ENCODE peak calls at places on chromosomes 4 and X, in nine cellular contexts. G is epithelial cell of esophagus, N is A549, L is psoas muscle, E is neural crest cell, R is heart left ventricle, P is A673, U is AG09319, V is choroid plexus epithelial cell. H is an unnamed sample.

GRCh38 chrX:13285693-13286092 is 34.2 kb downstream of the ATXN3L start:
- DNase-seq in U (no peak), G (no peak), L (no peak), R (no peak), P (no peak), E (no peak), V (no peak), N (no peak), H (no peak)

GRCh38 chr4:80171251-80171650 is 26.1 kb upstream of the PRDM8 start:
- DNase-seq in P (no peak), L (no peak), E (no peak), V (peak), U (no peak), G (peak), N (no peak), R (no peak), H (no peak)

GRCh38 chr4:56241500-56241899 is 145.8 kb downstream of the AASDH start:
- DNase-seq in L (no peak), E (no peak), V (no peak), N (no peak), P (no peak), R (no peak), G (no peak), U (no peak), H (peak)

GRCh38 chr4:159376289-159376688 is 273.4 kb downstream of the RAPGEF2 start:
- DNase-seq in G (no peak), U (no peak), P (no peak), R (no peak), V (no peak), L (no peak), E (no peak), N (no peak), H (no peak)

GRCh38 chrX:17597836-17598434 is 139.4 kb upstream of the SCML1 start:
- DNase-seq in G (no peak), P (peak), L (peak), N (no peak), E (no peak), U (no peak), R (peak), V (peak), H (no peak)

GRCh38 chr4:39908284-39908683 is 69.4 kb downstream of the PDS5A start:
- DNase-seq in P (no peak), G (no peak), V (peak), U (no peak), R (no peak), N (no peak), E (no peak), L (no peak), H (no peak)

GRCh38 chr4:75985116-75985515 is 5.6 kb downstream of the SDAD1 start:
- DNase-seq in V (peak), G (peak), L (no peak), P (no peak), E (no peak), R (no peak), N (no peak), U (peak), H (no peak)

GRCh38 chr4:146342600-146343192 is 128.4 kb downstream of the REELD1 start:
- DNase-seq in U (no peak), P (peak), G (peak), L (no peak), N (peak), E (peak), R (no peak), V (peak), H (no peak)

GRCh38 chr4:125676583-125676982 is 361.8 kb downstream of the FAT4 start:
- DNase-seq in E (no peak), G (no peak), U (no peak), P (no peak), R (no peak), V (no peak), L (no peak), N (no peak), H (no peak)

GRCh38 chr4:16140520-16141249 is 56.9 kb upstream of the PROM1 start:
- DNase-seq in G (peak), P (no peak), R (no peak), E (no peak), L (no peak), N (no peak), V (peak), U (peak), H (peak)

GRCh38 chr4:155960522-155960921 is 6.9 kb upstream of the CTSO start:
- DNase-seq in P (no peak), R (no peak), U (peak), L (no peak), V (peak), E (no peak), N (no peak), G (peak), H (no peak)

GRCh38 chrX:136708348-136708747 is 60.4 kb downstream of the CD40LG start:
- DNase-seq in G (peak), V (peak), U (no peak), E (no peak), L (no peak), P (peak), N (peak), R (no peak), H (no peak)

GRCh38 chr4:121070696-121071639 is 1.4 kb downstream of the NDNF start:
- DNase-seq in V (peak), L (peak), E (peak), R (peak), P (peak), U (no peak), N (peak), G (peak), H (peak)

GRCh38 chr4:169256101-169256612 is 14.6 kb downstream of the SH3RF1 start:
- DNase-seq in U (no peak), E (no peak), P (no peak), L (no peak), V (no peak), R (no peak), G (peak), N (no peak), H (no peak)

GRCh38 chr4:54781771-54782170 is 124.0 kb downstream of the KIT start:
- DNase-seq in L (no peak), R (peak), G (no peak), N (no peak), E (no peak), U (no peak), V (no peak), P (no peak), H (no peak)

GRCh38 chr4:25347971-25348370 is 29.1 kb upstream of the ANAPC4 start:
- DNase-seq in U (no peak), R (no peak), L (no peak), P (no peak), N (no peak), G (no peak), E (no peak), V (no peak), H (no peak)

GRCh38 chr4:15577508-15577907 is 77.6 kb downstream of the FBXL5 start:
- DNase-seq in R (no peak), G (no peak), E (no peak), U (no peak), P (no peak), V (peak), N (no peak), L (no peak), H (no peak)

GRCh38 chrX:41802958-41803357 is 79.0 kb downstream of the GPR82 start:
- DNase-seq in U (no peak), L (no peak), V (no peak), E (no peak), R (no peak), P (peak), N (no peak), G (peak), H (no peak)

GRCh38 chrX:101370888-101371504 is 15.0 kb downstream of the BTK start:
- DNase-seq in R (no peak), U (no peak), L (no peak), P (no peak), G (no peak), E (no peak), V (no peak), N (no peak), H (no peak)

GRCh38 chr4:105164548-105164947 is 17.9 kb downstream of the TET2 start:
- DNase-seq in L (no peak), U (no peak), R (no peak), E (no peak), V (no peak), P (no peak), G (no peak), N (no peak), H (no peak)

GRCh38 chr4:168812806-168813205 is 197.2 kb downstream of the CBR4 start:
- DNase-seq in E (no peak), L (no peak), P (no peak), V (no peak), N (no peak), U (no peak), R (no peak), G (no peak), H (no peak)

GRCh38 chr4:72418458-72418857 is 150.6 kb downstream of the ADAMTS3 start:
- DNase-seq in U (peak), V (peak), G (peak), P (peak), E (no peak), R (peak), L (peak), N (no peak), H (no peak)

GRCh38 chr4:47717173-47717572 is 120.7 kb downstream of the CORIN start:
- DNase-seq in P (no peak), E (no peak), V (no peak), G (no peak), N (no peak), L (no peak), U (no peak), R (no peak), H (no peak)

GRCh38 chr4:3605491-3605890 is 73.3 kb upstream of the LRPAP1 start:
- DNase-seq in R (no peak), V (no peak), P (no peak), E (no peak), G (no peak), U (no peak), L (no peak), N (no peak), H (no peak)

GRCh38 chr4:152102184-152103000 is 341.6 kb upstream of the GATB start:
- DNase-seq in N (no peak), U (no peak), R (no peak), E (no peak), L (no peak), G (peak), P (no peak), V (no peak), H (peak)

GRCh38 chrX:18886005-18886343 is 97.9 kb downstream of the PHKA2 start:
- DNase-seq in G (no peak), U (no peak), P (no peak), R (no peak), E (no peak), L (no peak), N (no peak), V (no peak), H (no peak)

GRCh38 chr4:183249854-183250253 is 70.2 kb downstream of the CLDN22 start:
- DNase-seq in P (peak), L (no peak), E (no peak), R (no peak), U (no peak), N (peak), G (peak), V (peak), H (peak)

GRCh38 chrX:54181196-54181953 is 1.7 kb downstream of the FAM120C start:
- DNase-seq in G (peak), U (no peak), R (no peak), P (peak), V (peak), L (no peak), E (no peak), N (no peak), H (no peak)

GRCh38 chr4:183746305-183747229 is 87.5 kb downstream of the TRAPPC11 start:
- DNase-seq in V (no peak), P (no peak), N (no peak), E (no peak), G (peak), U (no peak), L (peak), R (no peak), H (no peak)

GRCh38 chrX:18938710-18939109 is 45.2 kb downstream of the PHKA2 start:
- DNase-seq in N (no peak), L (no peak), U (no peak), V (peak), P (peak), R (no peak), G (peak), E (no peak), H (no peak)

GRCh38 chrX:97673135-97673534 is 789.4 kb downstream of the RPA4 start:
- DNase-seq in L (no peak), P (no peak), R (no peak), E (no peak), G (no peak), V (no peak), U (no peak), N (no peak), H (no peak)

GRCh38 chrX:97389761-97390192 is 506.1 kb downstream of the RPA4 start:
- DNase-seq in E (no peak), P (no peak), U (peak), V (peak), R (no peak), N (no peak), L (no peak), G (peak), H (no peak)

GRCh38 chr4:4386736-4387392 is at the start of gene NSG1:
- DNase-seq in G (peak), E (peak), R (no peak), U (no peak), V (peak), N (no peak), L (peak), P (peak), H (no peak)

GRCh38 chr4:139562067-139562684 is 6.2 kb upstream of the SETD7 start:
- DNase-seq in G (no peak), R (no peak), E (no peak), N (no peak), U (no peak), V (no peak), P (no peak), L (no peak), H (no peak)

GRCh38 chr4:33262809-33263208 is 2542.6 kb downstream of the PCDH7 start:
- DNase-seq in E (no peak), G (peak), U (no peak), V (peak), P (no peak), N (peak), R (no peak), L (no peak), H (no peak)

GRCh38 chr4:174084981-174085380 is 198.5 kb downstream of the FBXO8 start:
- DNase-seq in U (no peak), R (no peak), G (no peak), V (no peak), N (no peak), P (no peak), L (no peak), E (no peak), H (no peak)

GRCh38 chr4:98932539-98932938 is 3.6 kb upstream of the EIF4E start:
- DNase-seq in G (peak), E (no peak), U (no peak), L (no peak), P (no peak), N (no peak), R (no peak), V (no peak), H (no peak)

GRCh38 chr4:498328-498919 is 532 bp downstream of the ZNF721 start:
- DNase-seq in G (no peak), L (no peak), E (no peak), R (no peak), U (no peak), P (no peak), V (peak), N (no peak), H (no peak)

GRCh38 chrX:26411045-26411444 is 195.1 kb downstream of the MAGEB5 start:
- DNase-seq in U (no peak), L (no peak), V (no peak), R (no peak), G (peak), E (no peak), P (no peak), N (no peak), H (no peak)

GRCh38 chr4:114811564-114812360 is 213.2 kb downstream of the UGT8 start:
- DNase-seq in L (no peak), V (no peak), R (no peak), U (no peak), G (peak), E (no peak), P (peak), N (no peak), H (no peak)

GRCh38 chr4:114807357-114807756 is 208.8 kb downstream of the UGT8 start:
- DNase-seq in N (no peak), P (no peak), U (no peak), G (no peak), V (no peak), R (no peak), L (no peak), E (no peak), H (no peak)

DNA sequence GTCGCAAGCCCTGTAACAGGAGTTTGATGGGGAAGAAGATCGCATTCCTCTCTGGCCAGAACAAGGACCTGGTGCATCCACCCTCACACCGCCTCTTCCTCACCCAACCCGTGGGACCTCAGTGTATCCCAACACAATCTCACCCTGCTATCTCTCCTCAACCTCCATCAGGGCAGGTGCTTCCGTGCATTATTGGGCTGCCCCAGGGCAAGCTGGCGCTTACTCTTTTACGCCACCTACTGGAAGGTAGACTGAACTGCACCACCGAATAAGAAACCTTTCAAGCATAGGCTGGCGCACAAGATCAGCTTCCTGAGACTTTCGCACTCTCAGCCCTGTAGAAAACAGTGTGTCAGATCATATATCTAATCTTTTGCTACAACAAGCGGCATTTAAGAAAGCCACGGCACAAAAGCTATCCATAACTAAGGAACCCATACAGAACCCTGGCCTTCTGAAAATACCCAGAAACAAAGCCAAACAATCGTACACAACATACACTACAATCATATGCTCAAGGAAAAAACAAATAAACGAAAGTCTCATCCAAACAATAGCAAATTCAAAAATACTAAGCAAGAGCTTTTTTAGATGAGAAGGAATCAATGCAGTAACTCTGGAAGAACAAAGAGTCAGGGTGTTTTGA is 209.3 kb downstream of the UGT8 start:
- DNase-seq in P (peak), U (no peak), V (peak), N (peak), E (no peak), R (no peak), G (peak), L (no peak), H (peak)
- TF ChIP-seq CTCF in P (peak), U (peak), V (peak), N (peak), E (peak), R (peak), G (peak), L (peak), H (peak)

GRCh38 chr4:177380730-177381287 is 61.4 kb downstream of the AGA start:
- DNase-seq in E (no peak), P (peak), L (no peak), U (no peak), G (peak), R (no peak), N (peak), V (no peak), H (no peak)
- TF ChIP-seq CTCF in E (no peak), P (peak), L (no peak), U (no peak), G (peak), R (no peak), N (peak), V (peak), H (no peak)

DNA sequence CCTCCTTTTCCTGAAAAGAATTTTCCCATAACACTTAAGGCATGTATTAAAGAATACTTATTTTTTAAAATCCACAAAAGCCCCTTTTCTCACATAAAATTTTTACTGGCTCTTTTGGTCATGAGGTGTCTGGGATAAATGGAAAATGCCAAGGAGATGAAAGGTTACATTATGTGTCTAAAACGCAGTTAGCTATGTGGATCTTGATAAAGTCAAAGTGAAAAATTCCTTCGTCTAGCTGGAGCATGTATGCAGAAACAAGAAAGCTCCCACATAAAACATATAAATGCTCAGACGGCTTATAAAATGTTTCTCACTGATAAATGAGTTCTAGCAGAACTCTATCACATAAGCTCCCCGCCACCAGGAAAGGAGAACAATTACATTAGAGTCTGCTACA is 83.8 kb downstream of the TBC1D9 start:
- DNase-seq in R (no peak), E (no peak), L (no peak), G (no peak), P (no peak), U (no peak), V (no peak), N (no peak), H (no peak)
- TF ChIP-seq CTCF in R (no peak), E (no peak), L (no peak), G (no peak), P (no peak), U (no peak), V (no peak), N (no peak), H (no peak)

GRCh38 chrX:107537815-107538214 is 88.4 kb downstream of the FRMPD3 start:
- DNase-seq in R (no peak), U (no peak), V (peak), P (peak), N (peak), E (peak), G (peak), L (no peak), H (no peak)
- TF ChIP-seq CTCF in R (peak), U (peak), V (peak), P (peak), N (peak), E (peak), G (peak), L (peak), H (no peak)

GRCh38 chr4:67036791-67037190 is 508.5 kb downstream of the CENPC start:
- DNase-seq in R (no peak), E (no peak), P (no peak), N (no peak), L (no peak), G (no peak), U (no peak), V (no peak), H (no peak)

GRCh38 chr4:67035986-67036385 is 509.3 kb downstream of the CENPC start:
- DNase-seq in L (no peak), G (peak), U (no peak), V (peak), N (no peak), E (no peak), P (no peak), R (no peak), H (no peak)

GRCh38 chr4:67037489-67037888 is 507.8 kb downstream of the CENPC start:
- DNase-seq in R (no peak), N (no peak), G (no peak), L (no peak), V (no peak), E (no peak), U (no peak), P (no peak), H (no peak)

GRCh38 chr4:67040315-67040714 is 505.0 kb downstream of the CENPC start:
- DNase-seq in P (no peak), L (no peak), U (no peak), N (no peak), V (no peak), G (no peak), E (no peak), R (no peak), H (no peak)

DNA sequence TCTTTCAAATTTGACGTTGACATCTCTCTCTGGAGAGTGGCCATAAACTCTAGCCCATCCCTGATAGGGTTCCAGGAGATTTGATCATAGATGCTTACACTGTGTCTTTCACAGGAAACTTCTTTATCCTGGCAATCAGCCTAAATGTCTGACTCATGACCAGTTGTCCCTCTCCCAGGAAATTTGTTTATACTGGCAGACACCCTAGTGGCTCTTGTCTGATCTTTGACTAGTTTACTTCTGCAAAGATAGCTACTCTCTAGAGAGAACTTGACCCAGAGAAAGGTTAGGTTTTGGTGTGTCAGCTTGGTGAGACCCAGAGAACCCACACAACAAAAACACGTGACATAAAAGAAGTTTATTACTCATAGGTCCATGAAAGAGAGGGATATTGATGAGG is 509.8 kb downstream of the CENPC start:
- DNase-seq in R (no peak), V (peak), P (peak), E (no peak), G (peak), L (no peak), N (no peak), U (no peak), H (no peak)
- TF ChIP-seq CTCF in R (no peak), V (no peak), P (no peak), E (no peak), G (no peak), L (no peak), N (no peak), U (no peak), H (no peak)

GRCh38 chr4:8609406-8609805 is 16.8 kb downstream of the CPZ start:
- DNase-seq in G (no peak), U (no peak), P (no peak), N (no peak), E (no peak), L (no peak), V (no peak), R (no peak), H (no peak)

GRCh38 chr4:8609824-8610350 is 17.3 kb downstream of the CPZ start:
- DNase-seq in U (no peak), R (no peak), L (no peak), G (no peak), P (no peak), E (no peak), N (no peak), V (no peak), H (no peak)

GRCh38 chr4:8606966-8607365 is 14.4 kb downstream of the CPZ start:
- DNase-seq in L (no peak), V (no peak), U (no peak), N (no peak), R (no peak), G (no peak), P (no peak), E (no peak), H (no peak)

GRCh38 chr4:8607603-8608481 is 15.3 kb downstream of the CPZ start:
- DNase-seq in N (peak), R (peak), L (no peak), P (peak), E (peak), U (no peak), G (no peak), V (no peak), H (peak)

GRCh38 chr4:8608714-8609391 is 16.3 kb downstream of the CPZ start:
- DNase-seq in R (no peak), N (no peak), U (no peak), E (no peak), P (no peak), G (no peak), V (no peak), L (no peak), H (no peak)
- TF ChIP-seq CTCF in R (no peak), N (no peak), U (no peak), E (no peak), P (no peak), G (no peak), V (no peak), L (no peak), H (no peak)

H was measured in Caco-2.